ENCODE peak calls at places on chromosome 15, in seven cellular contexts. One of them, this sample, is unnamed.

GRCh38 chr15:52523192-52523591 is 5.5 kb downstream of the MYO5A start:
- DNase-seq in heart left ventricle: no peak
- DNase-seq in cardiac fibroblast: peak
- DNase-seq in MM.1S: no peak
- DNase-seq in upper lobe of right lung: no peak
- DNase-seq in gastrocnemius medialis: no peak
- DNase-seq in kidney: no peak
- DNase-seq in this sample: no peak

GRCh38 chr15:72285402-72285801 is 13.0 kb upstream of the PARP6 start:
- DNase-seq in heart left ventricle: no peak
- DNase-seq in cardiac fibroblast: no peak
- DNase-seq in MM.1S: no peak
- DNase-seq in upper lobe of right lung: no peak
- DNase-seq in gastrocnemius medialis: no peak
- DNase-seq in kidney: no peak
- DNase-seq in this sample: no peak

GRCh38 chr15:69782809-69783208 is 314.9 kb downstream of the TLE3 start:
- DNase-seq in heart left ventricle: no peak
- DNase-seq in cardiac fibroblast: no peak
- DNase-seq in MM.1S: no peak
- DNase-seq in upper lobe of right lung: no peak
- DNase-seq in gastrocnemius medialis: no peak
- DNase-seq in kidney: no peak
- DNase-seq in this sample: no peak

GRCh38 chr15:30816430-30816829 is 87.3 kb upstream of the FAN1 start:
- DNase-seq in heart left ventricle: no peak
- DNase-seq in cardiac fibroblast: no peak
- DNase-seq in MM.1S: no peak
- DNase-seq in upper lobe of right lung: no peak
- DNase-seq in gastrocnemius medialis: no peak
- DNase-seq in kidney: no peak
- DNase-seq in this sample: no peak

GRCh38 chr15:70729164-70729563 is 34.2 kb downstream of the UACA start:
- DNase-seq in heart left ventricle: no peak
- DNase-seq in cardiac fibroblast: no peak
- DNase-seq in MM.1S: no peak
- DNase-seq in upper lobe of right lung: no peak
- DNase-seq in gastrocnemius medialis: no peak
- DNase-seq in kidney: no peak
- DNase-seq in this sample: no peak

GRCh38 chr15:52163321-52164190 is 27.6 kb downstream of the GNB5 start:
- DNase-seq in heart left ventricle: no peak
- DNase-seq in cardiac fibroblast: no peak
- DNase-seq in MM.1S: no peak
- DNase-seq in upper lobe of right lung: no peak
- DNase-seq in gastrocnemius medialis: no peak
- DNase-seq in kidney: no peak
- DNase-seq in this sample: no peak

GRCh38 chr15:78131295-78132021 is at the start of gene CIB2:
- DNase-seq in heart left ventricle: peak
- DNase-seq in cardiac fibroblast: peak
- DNase-seq in MM.1S: peak
- DNase-seq in upper lobe of right lung: peak
- DNase-seq in gastrocnemius medialis: peak
- DNase-seq in kidney: peak
- DNase-seq in this sample: peak

GRCh38 chr15:69474291-69474690 is 21.7 kb downstream of the RPLP1 start:
- DNase-seq in heart left ventricle: no peak
- DNase-seq in cardiac fibroblast: no peak
- DNase-seq in MM.1S: no peak
- DNase-seq in upper lobe of right lung: no peak
- DNase-seq in gastrocnemius medialis: no peak
- DNase-seq in kidney: no peak
- DNase-seq in this sample: no peak

DNA sequence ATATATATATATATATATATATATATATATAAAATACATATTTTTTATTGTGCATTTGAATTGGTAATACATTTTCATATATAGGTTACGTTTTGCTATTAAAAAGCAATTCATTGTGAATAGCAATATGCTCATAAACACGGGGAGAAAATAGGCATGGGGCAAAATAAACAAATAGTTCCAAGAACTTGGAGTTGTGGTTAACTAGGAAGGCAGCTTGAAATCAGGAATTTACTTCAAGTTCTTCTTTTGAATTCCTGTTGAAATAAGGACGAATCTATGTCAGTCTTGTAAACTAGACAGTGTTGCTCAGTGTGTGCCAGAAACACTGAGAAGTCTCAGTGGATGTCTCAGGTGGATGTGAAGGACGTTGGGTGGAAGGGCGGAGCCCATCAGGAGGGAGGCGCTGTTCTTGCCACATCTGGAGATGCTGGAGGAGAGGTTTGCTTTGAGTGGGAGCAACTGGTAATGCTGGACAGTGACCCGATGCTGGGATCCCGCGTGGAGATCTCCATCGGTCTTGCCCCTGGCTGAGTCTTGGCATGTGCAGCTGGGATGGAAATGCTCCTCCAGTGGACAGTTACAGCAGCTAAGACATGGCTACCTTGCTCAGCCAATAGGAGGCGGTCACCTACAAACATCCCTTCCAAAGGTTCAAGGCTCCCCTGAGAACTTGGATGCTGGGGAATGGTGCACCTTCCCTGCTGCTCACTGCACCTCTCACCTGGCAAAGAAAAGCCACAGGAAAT is 2.5 kb downstream of the IL16 start:
- DNase-seq in heart left ventricle: no peak
- DNase-seq in cardiac fibroblast: no peak
- DNase-seq in MM.1S: no peak
- DNase-seq in upper lobe of right lung: no peak
- DNase-seq in gastrocnemius medialis: no peak
- DNase-seq in kidney: no peak
- DNase-seq in this sample: no peak
- TF ChIP-seq CTCF in heart left ventricle: no peak
- TF ChIP-seq CTCF in cardiac fibroblast: no peak
- TF ChIP-seq CTCF in MM.1S: no peak
- TF ChIP-seq CTCF in upper lobe of right lung: no peak
- TF ChIP-seq CTCF in gastrocnemius medialis: no peak
- TF ChIP-seq CTCF in kidney: no peak
- TF ChIP-seq CTCF in this sample: no peak

GRCh38 chr15:85579957-85580694 is 199.7 kb downstream of the AKAP13 start:
- DNase-seq in heart left ventricle: peak
- DNase-seq in cardiac fibroblast: peak
- DNase-seq in MM.1S: no peak
- DNase-seq in upper lobe of right lung: peak
- DNase-seq in gastrocnemius medialis: peak
- DNase-seq in kidney: no peak
- DNase-seq in this sample: peak
- H3K4me3 ChIP-seq in heart left ventricle: peak
- H3K4me3 ChIP-seq in cardiac fibroblast: peak
- H3K4me3 ChIP-seq in MM.1S: no peak
- H3K4me3 ChIP-seq in upper lobe of right lung: peak
- H3K4me3 ChIP-seq in gastrocnemius medialis: peak
- H3K4me3 ChIP-seq in kidney: peak
- H3K4me3 ChIP-seq in this sample: peak

DNA sequence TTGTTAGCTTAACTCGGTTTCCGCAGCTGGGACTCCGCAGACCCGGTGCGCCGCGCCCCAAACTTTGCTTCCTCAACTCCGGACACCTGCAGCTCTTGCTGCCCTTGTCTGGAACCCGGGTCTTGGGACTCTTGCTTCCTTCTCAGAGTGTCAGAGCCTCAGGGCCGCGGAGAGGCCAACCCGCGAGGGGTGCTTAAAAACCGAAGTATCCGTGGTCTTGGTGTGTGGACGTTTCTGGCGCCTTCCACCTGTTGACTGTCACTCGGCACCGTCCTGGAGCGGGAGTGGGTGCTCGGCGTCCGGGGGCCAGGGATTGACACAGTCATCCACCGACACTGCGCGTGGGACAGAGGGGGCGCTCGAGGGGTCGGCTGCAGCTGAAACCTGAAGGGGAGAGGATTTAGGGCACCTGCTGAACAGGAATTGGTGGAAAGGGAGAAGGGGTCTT is 386 bp downstream of the SQOR start:
- DNase-seq in heart left ventricle: peak
- DNase-seq in cardiac fibroblast: peak
- DNase-seq in MM.1S: peak
- DNase-seq in upper lobe of right lung: peak
- DNase-seq in gastrocnemius medialis: peak
- DNase-seq in kidney: peak
- DNase-seq in this sample: peak
- TF ChIP-seq CTCF in heart left ventricle: peak
- TF ChIP-seq CTCF in cardiac fibroblast: peak
- TF ChIP-seq CTCF in MM.1S: peak
- TF ChIP-seq CTCF in upper lobe of right lung: peak
- TF ChIP-seq CTCF in gastrocnemius medialis: peak
- TF ChIP-seq CTCF in kidney: peak
- TF ChIP-seq CTCF in this sample: peak

GRCh38 chr15:92395176-92395521 is 1.5 kb downstream of the ST8SIA2 start:
- DNase-seq in heart left ventricle: no peak
- DNase-seq in cardiac fibroblast: no peak
- DNase-seq in MM.1S: no peak
- DNase-seq in upper lobe of right lung: no peak
- DNase-seq in gastrocnemius medialis: no peak
- DNase-seq in kidney: no peak
- DNase-seq in this sample: no peak
- H3K4me3 ChIP-seq in heart left ventricle: peak
- H3K4me3 ChIP-seq in cardiac fibroblast: no peak
- H3K4me3 ChIP-seq in MM.1S: peak
- H3K4me3 ChIP-seq in upper lobe of right lung: no peak
- H3K4me3 ChIP-seq in gastrocnemius medialis: peak
- H3K4me3 ChIP-seq in kidney: no peak
- H3K4me3 ChIP-seq in this sample: peak

This sample was measured in heart right ventricle.